ENCODE peak calls at places on chromosomes 4 and X, in eight cellular contexts. K is small intestine; V is left ventricle myocardium inferior; N is effector memory CD4-positive, alpha-beta T cell; E is upper lobe of right lung; D is mammary epithelial cell; C is SK-N-SH; W is fibroblast of lung. M is an unnamed sample.

GRCh38 chr4:15163284-15163645 is 161.0 kb downstream of the CPEB2 start:
- DNase-seq in K (no peak), V (no peak), N (no peak), E (no peak), D (no peak), C (no peak), W (no peak), M (no peak)

GRCh38 chr4:26330186-26330787 is 9.5 kb downstream of the RBPJ start:
- DNase-seq in K (peak; percentile 69), V (no peak), N (no peak), E (no peak), D (peak; percentile 34), C (peak; percentile 51), W (peak; percentile 73), M (no peak)

GRCh38 chr4:117154251-117154650 is 68.9 kb upstream of the TRAM1L1 start:
- DNase-seq in K (no peak), V (no peak), N (no peak), E (no peak), D (no peak), C (no peak), W (no peak), M (no peak)

GRCh38 chr4:100168521-100168920 is 21.7 kb downstream of the DDIT4L start:
- DNase-seq in K (no peak), V (no peak), N (no peak), E (no peak), D (no peak), C (no peak), W (peak; percentile 30), M (no peak)

GRCh38 chrX:13110427-13111324 is 66.3 kb upstream of the FAM9C start:
- DNase-seq in K (peak; percentile 88), V (peak; percentile 45), N (no peak), E (no peak), D (peak; percentile 97), C (peak; percentile 4), W (peak; percentile 95), M (no peak)

GRCh38 chr4:7279902-7280301 is 87.6 kb downstream of the SORCS2 start:
- DNase-seq in K (no peak), V (no peak), N (no peak), E (no peak), D (peak; percentile 61), C (no peak), W (no peak), M (no peak)

GRCh38 chr4:140153744-140154571 is at the start of gene MAML3:
- DNase-seq in K (peak; percentile 95), V (peak; percentile 96), N (peak; percentile 66), E (peak; percentile 97), D (peak; percentile 95), C (peak; percentile 90), W (peak; percentile 98), M (peak; percentile 31)

GRCh38 chr4:128386761-128387599 is 99.4 kb upstream of the PGRMC2 start:
- DNase-seq in K (peak; percentile 82), V (peak; percentile 88), N (no peak), E (peak; percentile 76), D (peak; percentile 83), C (peak; percentile 67), W (peak; percentile 99), M (peak; percentile 30)

GRCh38 chrX:130263016-130263415 is 5.7 kb downstream of the ZNF280C start:
- DNase-seq in K (no peak), V (no peak), N (no peak), E (no peak), D (no peak), C (no peak), W (peak; percentile 33), M (no peak)

GRCh38 chrX:154824638-154825037 is 9.8 kb downstream of the SMIM9 start:
- DNase-seq in K (no peak), V (no peak), N (no peak), E (no peak), D (peak; percentile 31), C (no peak), W (no peak), M (no peak)

GRCh38 chr4:7381221-7381889 is 53.4 kb downstream of the PSAPL1 start:
- DNase-seq in K (no peak), V (peak; percentile 31), N (no peak), E (peak; percentile 44), D (no peak), C (no peak), W (no peak), M (no peak)

GRCh38 chr4:140116442-140117104 is 37.4 kb downstream of the MAML3 start:
- DNase-seq in K (no peak), V (no peak), N (no peak), E (no peak), D (peak; percentile 69), C (peak; percentile 41), W (no peak), M (no peak)

GRCh38 chrX:40153335-40154221 is 55.8 kb upstream of the BCOR start:
- DNase-seq in K (no peak), V (peak; percentile 49), N (no peak), E (peak; percentile 76), D (no peak), C (peak; percentile 76), W (peak; percentile 52), M (peak; percentile 3)

GRCh38 chrX:103002576-103002975 is 61.4 kb downstream of the BEX1 start:
- DNase-seq in K (no peak), V (no peak), N (no peak), E (no peak), D (no peak), C (no peak), W (no peak), M (no peak)

GRCh38 chr4:5203925-5204324 is 152.6 kb downstream of the STK32B start:
- DNase-seq in K (no peak), V (no peak), N (no peak), E (no peak), D (no peak), C (no peak), W (no peak), M (no peak)

GRCh38 chrX:120244395-120244734 is 6.2 kb upstream of the ZBTB33 start:
- DNase-seq in K (no peak), V (no peak), N (no peak), E (no peak), D (no peak), C (no peak), W (peak; percentile 0), M (no peak)

GRCh38 chrX:96183843-96184242 is 500.8 kb upstream of the DIAPH2 start:
- DNase-seq in K (no peak), V (no peak), N (no peak), E (no peak), D (no peak), C (no peak), W (peak; percentile 37), M (no peak)

GRCh38 chrX:96182366-96182765 is 502.3 kb upstream of the DIAPH2 start:
- DNase-seq in K (no peak), V (no peak), N (no peak), E (no peak), D (peak; percentile 8), C (peak; percentile 0), W (peak; percentile 75), M (no peak)

DNA sequence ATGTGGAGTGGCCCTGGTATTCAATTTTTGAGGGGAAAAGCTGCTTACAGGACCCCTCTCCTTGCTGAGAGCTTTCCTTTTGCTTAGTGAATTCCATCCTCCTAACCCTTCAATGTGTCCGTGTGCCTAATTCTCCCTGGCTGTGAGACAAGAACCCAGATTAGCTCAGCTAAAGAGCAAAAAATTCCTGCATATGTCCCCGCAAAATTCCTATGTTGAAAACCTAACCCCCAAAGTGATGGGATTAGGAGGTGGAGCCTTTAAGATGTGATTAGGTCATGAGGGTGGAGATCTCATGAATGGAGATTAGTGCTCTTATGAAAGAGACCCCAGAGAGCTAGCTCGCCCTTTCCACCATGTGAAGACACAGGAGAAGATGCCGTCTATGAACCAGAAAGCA is 503.1 kb upstream of the DIAPH2 start:
- DNase-seq in K (no peak), V (no peak), N (no peak), E (no peak), D (no peak), C (no peak), W (no peak), M (no peak)
- H3K27ac ChIP-seq in K (no peak overlapping the region), V (no peak overlapping the region), N (no peak overlapping the region), E (no peak overlapping the region), D (no peak overlapping the region), C (no peak overlapping the region), W (no peak overlapping the region), M (no peak overlapping the region)

GRCh38 chr4:55931043-55931442 is 17.7 kb upstream of the CEP135 start:
- DNase-seq in K (no peak), V (no peak), N (no peak), E (no peak), D (no peak), C (no peak), W (no peak), M (no peak)
- H3K4me3 ChIP-seq in K (no peak overlapping the region), V (no peak overlapping the region), N (no peak overlapping the region), E (no peak overlapping the region), D (no peak overlapping the region), C (no peak overlapping the region), W (no peak overlapping the region), M (no peak overlapping the region)

DNA sequence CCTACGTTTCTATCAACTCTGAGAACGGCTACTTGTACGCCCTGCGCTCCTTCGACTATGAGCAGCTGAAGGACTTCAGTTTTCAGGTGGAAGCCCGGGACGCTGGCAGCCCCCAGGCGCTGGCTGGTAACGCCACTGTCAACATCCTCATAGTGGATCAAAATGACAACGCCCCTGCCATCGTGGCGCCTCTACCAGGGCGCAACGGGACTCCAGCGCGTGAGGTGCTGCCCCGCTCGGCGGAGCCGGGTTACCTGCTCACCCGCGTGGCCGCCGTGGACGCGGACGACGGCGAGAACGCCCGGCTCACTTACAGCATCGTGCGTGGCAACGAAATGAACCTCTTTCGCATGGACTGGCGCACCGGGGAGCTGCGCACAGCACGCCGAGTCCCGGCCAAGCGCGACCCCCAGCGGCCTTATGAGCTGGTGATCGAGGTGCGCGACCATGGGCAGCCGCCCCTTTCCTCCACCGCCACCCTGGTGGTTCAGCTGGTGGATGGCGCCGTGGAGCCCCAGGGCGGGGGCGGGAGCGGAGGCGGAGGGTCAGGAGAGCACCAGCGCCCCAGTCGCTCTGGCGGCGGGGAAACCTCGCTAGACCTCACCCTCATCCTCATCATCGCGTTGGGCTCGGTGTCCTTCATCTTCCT is 2.7 kb downstream of the PCDH10 start:
- DNase-seq in K (no peak), V (no peak), N (no peak), E (no peak), D (no peak), C (peak; percentile 44), W (peak; percentile 12), M (no peak)
- H3K27me3 ChIP-seq in K (peaks cover 33% of the 10 kb centered on the region), V (peaks cover 98% of the 10 kb centered on the region), N (peaks cover 21% of the 10 kb centered on the region), E (peaks cover 74% of the 10 kb centered on the region), D (peaks cover 73% of the 10 kb centered on the region), C (peaks cover 76% of the 10 kb centered on the region), W (peaks cover 3% of the 10 kb centered on the region), M (peaks cover 19% of the 10 kb centered on the region)

GRCh38 chr4:2401610-2401983 is 16.8 kb downstream of the ZFYVE28 start:
- DNase-seq in K (no peak), V (no peak), N (no peak), E (no peak), D (no peak), C (no peak), W (no peak), M (no peak)

GRCh38 chr4:2402453-2402852 is 16.0 kb downstream of the ZFYVE28 start:
- DNase-seq in K (no peak), V (no peak), N (no peak), E (no peak), D (no peak), C (no peak), W (no peak), M (no peak)

GRCh38 chr4:2399631-2400190 is 18.7 kb downstream of the ZFYVE28 start:
- DNase-seq in K (no peak), V (no peak), N (no peak), E (no peak), D (no peak), C (no peak), W (no peak), M (no peak)

GRCh38 chr4:2402053-2402452 is 16.4 kb downstream of the ZFYVE28 start:
- DNase-seq in K (peak; percentile 74), V (peak; percentile 73), N (no peak), E (peak; percentile 80), D (peak; percentile 21), C (peak; percentile 87), W (no peak), M (no peak)

GRCh38 chr4:2400841-2401609 is 17.4 kb downstream of the ZFYVE28 start:
- DNase-seq in K (no peak), V (no peak), N (no peak), E (no peak), D (no peak), C (no peak), W (no peak), M (no peak)
- H3K27ac ChIP-seq in K (no peak overlapping the region), V (no peak overlapping the region), N (no peak overlapping the region), E (no peak overlapping the region), D (no peak overlapping the region), C (no peak overlapping the region), W (no peak overlapping the region), M (no peak overlapping the region)

M was measured in esophagus squamous epithelium.